ENCODE peak calls at places on chromosomes 13 and 19, in four cellular contexts. U, M, I and G are unnamed samples.

GRCh38 chr19:18587962-18588610 is 512 bp upstream of the REX1BD start:
- DNase-seq in U (no peak), M (no peak), I (peak), G (no peak)

GRCh38 chr13:99528547-99528946 is 27.3 kb downstream of the TM9SF2 start:
- DNase-seq in U (no peak), M (no peak), I (peak), G (no peak)

GRCh38 chr19:35987571-35987896 is 7.5 kb upstream of the SDHAF1 start:
- DNase-seq in U (no peak), M (no peak), I (no peak), G (no peak)

GRCh38 chr13:35210234-35210633 is 266.3 kb downstream of the MAB21L1 start:
- DNase-seq in U (no peak), M (no peak), I (no peak), G (no peak)

GRCh38 chr13:113209880-113210421 is 538 bp downstream of the CUL4A start:
- DNase-seq in U (no peak), M (no peak), I (peak), G (peak)

GRCh38 chr13:42380420-42381164 is 108.6 kb downstream of the AKAP11 start:
- DNase-seq in U (no peak), M (no peak), I (no peak), G (no peak)

GRCh38 chr19:18650468-18651001 is 13.7 kb downstream of the KLHL26 start:
- DNase-seq in U (no peak), M (peak), I (no peak), G (no peak)

GRCh38 chr13:80237646-80238045 is 103.3 kb downstream of the SPRY2 start:
- DNase-seq in U (no peak), M (no peak), I (no peak), G (no peak)

GRCh38 chr13:60229708-60230272 is 66.1 kb upstream of the DIAPH3 start:
- DNase-seq in U (no peak), M (no peak), I (no peak), G (no peak)

GRCh38 chr13:70964124-70964523 is 855.9 kb upstream of the KLHL1 start:
- DNase-seq in U (no peak), M (no peak), I (peak), G (no peak)

GRCh38 chr13:30339721-30340366 is 32.5 kb upstream of the KATNAL1 start:
- DNase-seq in U (no peak), M (no peak), I (no peak), G (no peak)

GRCh38 chr19:38388310-38389100 is at the start of gene SPRED3:
- DNase-seq in U (peak), M (peak), I (no peak), G (peak)

GRCh38 chr13:112756967-112757758 is 67.3 kb downstream of the ATP11A start:
- DNase-seq in U (no peak), M (no peak), I (peak), G (no peak)

GRCh38 chr13:73000027-73000674 is 58.7 kb upstream of the KLF5 start:
- DNase-seq in U (no peak), M (no peak), I (no peak), G (no peak)

GRCh38 chr19:5170329-5170745 is 170.3 kb downstream of the PTPRS start:
- DNase-seq in U (no peak), M (peak), I (no peak), G (peak)

GRCh38 chr13:106513025-106513424 is 22.4 kb downstream of the EFNB2 start:
- DNase-seq in U (no peak), M (no peak), I (no peak), G (no peak)

GRCh38 chr13:99429670-99430069 is 71.6 kb upstream of the TM9SF2 start:
- DNase-seq in U (no peak), M (no peak), I (no peak), G (no peak)

GRCh38 chr19:55115446-55116065 is 1.9 kb downstream of the PPP1R12C start:
- DNase-seq in U (no peak), M (peak), I (no peak), G (no peak)

GRCh38 chr19:47227347-47228167 is 3.4 kb downstream of the BBC3 start:
- DNase-seq in U (peak), M (peak), I (peak), G (peak)

GRCh38 chr13:48654511-48654910 is 782 bp downstream of the CYSLTR2 start:
- DNase-seq in U (no peak), M (no peak), I (no peak), G (no peak)

GRCh38 chr13:94858856-94859811 is 146.8 kb upstream of the SOX21 start:
- DNase-seq in U (no peak), M (no peak), I (no peak), G (no peak)

GRCh38 chr19:13055213-13056051 is 47.2 kb downstream of the LYL1 start:
- DNase-seq in U (no peak), M (no peak), I (no peak), G (peak)

GRCh38 chr19:36409841-36410240 is 8.6 kb downstream of the ZFP82 start:
- DNase-seq in U (no peak), M (no peak), I (no peak), G (no peak)

GRCh38 chr13:21703846-21704245 is 33.0 kb downstream of the FGF9 start:
- DNase-seq in U (no peak), M (no peak), I (no peak), G (no peak)

GRCh38 chr13:30705672-30706071 is 29.7 kb upstream of the ALOX5AP start:
- DNase-seq in U (no peak), M (no peak), I (no peak), G (no peak)

GRCh38 chr13:32264407-32264806 is 50.8 kb downstream of the ZAR1L start:
- DNase-seq in U (no peak), M (no peak), I (no peak), G (no peak)

GRCh38 chr13:75544681-75545333 is 4.8 kb upstream of the UCHL3 start:
- DNase-seq in U (no peak), M (no peak), I (peak), G (no peak)

GRCh38 chr19:3683866-3684816 is 16.1 kb downstream of the PIP5K1C start:
- DNase-seq in U (no peak), M (peak), I (no peak), G (no peak)

GRCh38 chr13:60679928-60680693 is 283.1 kb downstream of the TDRD3 start:
- DNase-seq in U (no peak), M (no peak), I (no peak), G (no peak)

GRCh38 chr13:44739539-44739938 is 163.4 kb upstream of the TSC22D1 start:
- DNase-seq in U (no peak), M (no peak), I (no peak), G (no peak)
- TF ChIP-seq ESRRA in U (no peak), M (no peak), I (no peak), G (no peak)

DNA sequence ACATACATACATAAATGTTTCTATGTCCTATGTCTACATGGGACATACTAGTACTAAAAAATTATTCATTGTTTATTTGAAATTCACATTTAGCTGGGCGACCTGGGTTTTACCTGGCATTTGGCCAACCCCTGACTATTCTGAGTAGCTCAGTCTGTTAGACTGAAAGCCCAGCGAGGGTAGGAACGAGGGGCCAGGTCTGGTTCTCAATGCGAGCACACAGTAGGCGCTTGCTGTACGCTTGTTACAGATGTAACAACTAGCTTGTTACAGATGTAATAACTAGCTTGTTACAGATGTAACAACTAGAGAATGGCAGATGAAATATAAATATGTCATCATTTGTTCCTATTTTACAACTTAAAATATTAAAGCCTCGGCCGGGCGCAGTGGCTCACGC is 920 bp upstream of the ANO8 start:
- DNase-seq in U (no peak), M (no peak), I (no peak), G (no peak)
- TF ChIP-seq ESRRA in U (no peak), M (no peak), I (no peak), G (no peak)

DNA sequence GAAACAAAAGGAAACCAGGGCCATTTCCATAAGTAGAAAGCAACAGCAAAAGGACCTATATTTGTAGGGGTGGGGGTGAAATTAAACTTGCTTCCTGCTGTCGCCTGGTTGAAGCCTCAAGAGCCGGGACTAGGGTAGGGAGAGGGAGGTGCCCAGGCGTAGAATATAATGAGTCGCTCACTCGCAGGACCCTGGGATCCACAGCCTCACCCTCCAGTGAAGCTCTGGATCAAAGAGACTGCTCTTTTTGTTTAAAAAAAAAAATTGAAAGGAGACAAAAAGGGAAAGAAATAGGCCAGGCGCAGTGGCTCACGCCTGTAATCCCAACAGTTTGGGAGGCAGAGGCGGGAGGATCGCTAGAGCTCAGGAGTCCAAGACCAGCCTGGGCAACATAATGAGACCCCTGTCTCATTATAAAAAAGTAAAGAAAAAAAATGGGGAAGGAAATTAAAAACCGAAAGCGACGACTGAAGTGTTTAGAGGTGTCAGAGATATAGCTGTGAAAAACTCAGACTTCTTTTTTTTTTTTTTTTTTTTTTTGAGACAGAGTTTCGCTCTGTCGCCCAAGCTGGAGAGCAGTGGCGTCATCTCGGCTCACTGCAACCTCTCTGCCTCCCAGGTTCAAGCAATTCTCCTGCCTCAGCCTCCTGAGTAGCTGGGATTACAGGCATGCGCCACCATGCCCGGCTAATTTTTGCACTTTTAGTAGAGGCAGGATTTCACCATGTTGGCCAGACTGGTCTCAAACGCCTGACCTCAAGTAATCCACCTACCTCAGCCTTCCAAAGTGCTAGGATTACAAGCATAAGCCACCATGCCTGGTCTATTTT is 10.9 kb upstream of the ADGRE5 start:
- DNase-seq in U (no peak), M (peak), I (no peak), G (no peak)
- TF ChIP-seq ESRRA in U (no peak), M (no peak), I (no peak), G (no peak)

GRCh38 chr19:30163663-30164062 is 208.5 kb upstream of the ZNF536 start:
- DNase-seq in U (no peak), M (no peak), I (no peak), G (no peak)
- TF ChIP-seq ESRRA in U (no peak), M (no peak), I (no peak), G (no peak)

GRCh38 chr19:33683881-33684549 is 62.3 kb downstream of the CHST8 start:
- DNase-seq in U (peak), M (no peak), I (peak), G (peak)
- TF ChIP-seq ESRRA in U (no peak), M (no peak), I (no peak), G (no peak)

GRCh38 chr13:51814825-51815650 is 11.1 kb upstream of the DHRS12 start:
- DNase-seq in U (peak), M (peak), I (peak), G (peak)
- TF ChIP-seq ESRRA in U (no peak), M (no peak), I (no peak), G (no peak)

DNA sequence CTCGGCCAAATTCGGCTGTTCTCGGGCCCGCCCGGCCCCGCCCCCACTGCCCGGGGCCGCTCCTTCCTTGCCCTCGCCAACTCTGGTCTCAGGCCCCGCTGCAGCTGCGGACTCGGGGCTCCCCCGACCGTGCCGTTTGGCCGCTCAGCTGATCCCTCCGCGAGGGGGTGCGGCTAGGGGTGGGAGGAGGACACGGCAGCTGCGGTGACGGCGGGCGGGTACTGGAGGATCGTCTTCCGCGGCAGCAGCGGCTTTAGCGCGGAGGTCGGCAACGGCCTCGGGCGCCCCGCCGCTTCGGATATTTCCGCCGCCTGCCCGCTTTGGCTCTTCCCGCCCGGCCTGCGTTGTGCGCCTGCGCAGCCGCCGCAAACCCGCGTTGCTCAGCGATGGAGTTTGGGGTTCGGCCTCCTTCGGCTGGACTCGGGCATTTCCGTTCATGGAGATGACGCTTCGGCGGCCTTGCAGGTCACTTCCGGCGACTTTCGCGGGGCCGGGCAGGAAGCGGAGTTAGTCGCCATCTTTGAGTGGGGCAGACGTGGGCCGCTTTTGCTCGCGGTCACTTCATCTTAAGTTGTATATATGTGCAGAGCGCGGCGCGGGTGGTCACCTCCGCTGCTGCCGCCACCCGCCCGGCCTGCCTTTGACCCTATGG is 338 bp upstream of the UBE2M start:
- DNase-seq in U (peak), M (peak), I (peak), G (peak)
- TF ChIP-seq ESRRA in U (no peak), M (peak), I (peak), G (no peak)

DNA sequence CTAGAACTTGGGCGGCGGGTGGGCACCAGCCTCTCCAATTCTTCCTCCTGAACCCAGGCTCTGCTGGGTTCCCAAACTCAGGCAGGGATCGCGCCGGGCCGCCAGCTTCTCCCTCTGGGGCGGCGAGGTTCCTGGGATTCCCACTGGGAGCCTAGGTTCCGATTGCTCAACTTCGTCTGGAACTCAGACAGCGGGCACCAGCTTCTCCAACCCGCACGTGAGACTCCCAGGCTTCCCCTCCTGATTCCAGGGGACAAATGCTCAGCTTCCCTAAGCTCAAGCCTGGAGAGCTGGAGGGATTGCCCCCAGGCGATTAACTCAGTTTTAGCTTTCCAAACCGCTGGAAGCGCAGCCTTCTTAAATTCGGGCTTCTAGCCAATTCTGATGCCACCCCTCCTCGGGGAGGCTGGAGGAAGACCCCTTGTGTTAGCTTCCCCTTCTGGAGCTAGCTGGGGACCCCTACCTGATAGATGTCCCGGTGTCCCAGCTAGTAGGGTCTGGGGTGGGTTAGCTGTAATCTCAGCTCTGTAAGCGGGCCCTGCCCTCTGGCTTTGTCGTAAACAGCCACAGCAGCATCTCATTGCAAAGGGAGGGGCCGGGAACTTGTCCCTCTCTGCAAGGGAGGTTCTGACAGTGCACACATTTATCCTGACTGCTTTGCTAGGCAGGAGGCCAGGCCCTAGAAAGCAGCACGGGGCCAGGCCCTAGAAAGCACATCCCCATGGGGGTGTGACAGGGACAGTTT is 671 bp downstream of the MCOLN1 start:
- DNase-seq in U (no peak), M (no peak), I (peak), G (no peak)
- TF ChIP-seq ESRRA in U (no peak), M (no peak), I (no peak), G (no peak)